ENCODE peak calls at places on chromosome 3, in nine cellular contexts. N is body of pancreas; O is small intestine; V is A549; Y is esophagus muscularis mucosa; H is astrocyte; M is ovary; E is right lobe of liver; K is CD4-positive, alpha-beta T cell. C is an unnamed sample.

GRCh38 chr3:182793663-182794454 is 555 bp downstream of the ATP11B start:
- DNase-seq in N (peak; percentile 37), O (peak; percentile 59), V (peak; percentile 33), Y (no peak), H (peak; percentile 30), M (peak; percentile 72), E (peak; percentile 65), K (peak; percentile 17), C (peak; percentile 32)

GRCh38 chr3:171113716-171114115 is 87.2 kb upstream of the SLC2A2 start:
- DNase-seq in N (no peak), O (no peak), V (peak; percentile 8), Y (no peak), H (no peak), M (no peak), E (no peak), K (no peak), C (no peak)

GRCh38 chr3:38268522-38268921 is 2.9 kb downstream of the SLC22A13 start:
- DNase-seq in N (no peak), O (no peak), V (no peak), Y (peak; percentile 7), H (no peak), M (no peak), E (no peak), K (no peak), C (no peak)

GRCh38 chr3:58059349-58060321 is 51.4 kb downstream of the FLNB start:
- DNase-seq in N (peak; percentile 54), O (peak; percentile 86), V (peak; percentile 82), Y (no peak), H (peak; percentile 92), M (peak; percentile 74), E (peak; percentile 82), K (no peak), C (no peak)

GRCh38 chr3:32137870-32138269 is 31.4 kb downstream of the GPD1L start:
- DNase-seq in N (no peak), O (no peak), V (no peak), Y (no peak), H (no peak), M (no peak), E (no peak), K (no peak), C (no peak)

GRCh38 chr3:177597325-177598109 is 400.2 kb upstream of the TBL1XR1 start:
- DNase-seq in N (peak; percentile 30), O (peak; percentile 61), V (no peak), Y (no peak), H (peak; percentile 99), M (peak; percentile 35), E (no peak), K (no peak), C (peak; percentile 48)

GRCh38 chr3:154121236-154122095 is at the start of gene ARHGEF26:
- DNase-seq in N (peak; percentile 92), O (peak; percentile 87), V (peak; percentile 82), Y (peak; percentile 94), H (peak; percentile 53), M (peak; percentile 91), E (peak; percentile 95), K (peak; percentile 59), C (peak; percentile 57)

GRCh38 chr3:20898962-20899361 is 713.0 kb upstream of the SGO1 start:
- DNase-seq in N (no peak), O (no peak), V (no peak), Y (no peak), H (no peak), M (no peak), E (no peak), K (no peak), C (no peak)

GRCh38 chr3:4904801-4905695 is 74.2 kb upstream of the BHLHE40 start:
- DNase-seq in N (peak; percentile 61), O (peak; percentile 59), V (no peak), Y (no peak), H (peak; percentile 29), M (no peak), E (no peak), K (no peak), C (no peak)

GRCh38 chr3:46021516-46021915 is 5.8 kb downstream of the XCR1 start:
- DNase-seq in N (no peak), O (no peak), V (no peak), Y (peak; percentile 74), H (no peak), M (no peak), E (no peak), K (no peak), C (no peak)

GRCh38 chr3:139460096-139460495 is 16.2 kb downstream of the RBP2 start:
- DNase-seq in N (no peak), O (peak; percentile 1), V (no peak), Y (no peak), H (no peak), M (no peak), E (no peak), K (no peak), C (no peak)

GRCh38 chr3:35426581-35426980 is 212.7 kb upstream of the ARPP21 start:
- DNase-seq in N (no peak), O (no peak), V (no peak), Y (no peak), H (peak; percentile 57), M (no peak), E (no peak), K (no peak), C (no peak)

GRCh38 chr3:38038447-38038911 is 529 bp upstream of the DLEC1 start:
- DNase-seq in N (no peak), O (no peak), V (no peak), Y (peak; percentile 79), H (no peak), M (no peak), E (no peak), K (no peak), C (no peak)

GRCh38 chr3:69020424-69020823 is 6.9 kb upstream of the EOGT start:
- DNase-seq in N (no peak), O (no peak), V (no peak), Y (no peak), H (no peak), M (no peak), E (no peak), K (no peak), C (no peak)

GRCh38 chr3:150612494-150612893 is 9.4 kb downstream of the SELENOT start:
- DNase-seq in N (no peak), O (no peak), V (no peak), Y (no peak), H (no peak), M (no peak), E (no peak), K (no peak), C (no peak)

GRCh38 chr3:150607267-150608065 is 4.3 kb downstream of the SELENOT start:
- DNase-seq in N (no peak), O (peak; percentile 81), V (no peak), Y (no peak), H (no peak), M (no peak), E (no peak), K (no peak), C (no peak)

GRCh38 chr3:150611666-150612065 is 8.5 kb downstream of the SELENOT start:
- DNase-seq in N (no peak), O (no peak), V (no peak), Y (no peak), H (no peak), M (no peak), E (no peak), K (no peak), C (no peak)

GRCh38 chr3:150610785-150611184 is 7.7 kb downstream of the SELENOT start:
- DNase-seq in N (no peak), O (no peak), V (no peak), Y (no peak), H (no peak), M (no peak), E (no peak), K (no peak), C (no peak)

DNA sequence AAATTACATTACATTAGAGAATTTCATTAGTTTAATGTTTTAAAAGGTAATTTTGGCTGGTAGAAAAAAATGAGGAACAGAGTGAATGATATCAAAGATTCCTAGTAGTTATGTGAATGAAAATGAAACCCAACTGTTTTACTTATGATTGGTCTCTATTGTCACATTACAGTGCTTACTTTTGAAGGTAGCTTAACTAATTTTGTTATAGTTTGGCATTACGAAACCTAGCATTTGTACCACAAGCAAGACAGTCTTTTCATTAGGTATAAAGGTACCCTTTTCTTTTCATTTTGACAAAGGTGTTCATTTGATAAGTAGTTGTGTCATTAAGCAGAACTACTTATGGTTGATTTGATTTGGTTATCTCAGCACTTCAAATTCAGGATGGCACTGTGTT is 6.9 kb downstream of the SELENOT start:
- DNase-seq in N (no peak), O (no peak), V (no peak), Y (no peak), H (no peak), M (no peak), E (no peak), K (no peak), C (no peak)
- H3K27ac ChIP-seq in N (no peak overlapping the region), O (no peak overlapping the region), V (no peak overlapping the region), Y (no peak overlapping the region), H (no peak overlapping the region), M (no peak overlapping the region), E (no peak overlapping the region), K (no peak overlapping the region), C (no peak overlapping the region)

GRCh38 chr3:71397046-71397445 is 186.5 kb downstream of the FOXP1 start:
- DNase-seq in N (peak; percentile 21), O (peak; percentile 60), V (peak; percentile 33), Y (no peak), H (no peak), M (no peak), E (no peak), K (no peak), C (no peak)

GRCh38 chr3:71400986-71401451 is 182.5 kb downstream of the FOXP1 start:
- DNase-seq in N (no peak), O (no peak), V (no peak), Y (no peak), H (no peak), M (no peak), E (no peak), K (no peak), C (no peak)

GRCh38 chr3:71399478-71399877 is 184.1 kb downstream of the FOXP1 start:
- DNase-seq in N (no peak), O (no peak), V (no peak), Y (no peak), H (no peak), M (no peak), E (no peak), K (no peak), C (no peak)

GRCh38 chr3:71395927-71396695 is 187.4 kb downstream of the FOXP1 start:
- DNase-seq in N (no peak), O (peak; percentile 31), V (no peak), Y (no peak), H (peak; percentile 52), M (no peak), E (no peak), K (no peak), C (no peak)

GRCh38 chr3:71398157-71398836 is 185.2 kb downstream of the FOXP1 start:
- DNase-seq in N (no peak), O (no peak), V (no peak), Y (no peak), H (peak; percentile 23), M (no peak), E (no peak), K (no peak), C (no peak)
- H3K27ac ChIP-seq in N (no peak overlapping the region), O (no peak overlapping the region), V (no peak overlapping the region), Y (no peak overlapping the region), H (no peak overlapping the region), M (no peak overlapping the region), E (no peak overlapping the region), K (peak overlapping the region; percentile 91), C (no peak overlapping the region)

GRCh38 chr3:134482622-134483021 is 3.2 kb downstream of the ANAPC13 start:
- DNase-seq in N (no peak), O (no peak), V (no peak), Y (no peak), H (no peak), M (no peak), E (no peak), K (no peak), C (no peak)
- H3K27ac ChIP-seq in N (peak overlapping the region; percentile 46), O (no peak overlapping the region), V (no peak overlapping the region), Y (peak overlapping the region; percentile 93), H (peak overlapping the region; percentile 98), M (no peak overlapping the region), E (no peak overlapping the region), K (no peak overlapping the region), C (no peak overlapping the region)

GRCh38 chr3:43758826-43759225 is 68.1 kb downstream of the ABHD5 start:
- DNase-seq in N (no peak), O (no peak), V (no peak), Y (no peak), H (no peak), M (no peak), E (no peak), K (no peak), C (no peak)
- H3K27ac ChIP-seq in N (no peak overlapping the region), O (peak overlapping the region; percentile 74), V (peak overlapping the region; percentile 33), Y (no peak overlapping the region), H (peak overlapping the region; percentile 46), M (no peak overlapping the region), E (no peak overlapping the region), K (no peak overlapping the region), C (no peak overlapping the region)

C was measured in substantia nigra.